ENCODE peak calls at places on chromosome 18, in nine cellular contexts. B is DND-41, M is MM.1S, Z is stomach, P is OCI-LY7, L is tibial artery, Y is fibroblast of lung, S is GM23248, T is right atrium auricular region. O is an unnamed sample.
A peak's percentile ranks its signal among the peaks of the same experiment; 100 is the strongest.

GRCh38 chr18:43620936-43621335 is 343.6 kb upstream of the SYT4 start:
- DNase-seq in L (no peak), M (peak; percentile 42), B (no peak), T (no peak), Z (no peak), Y (peak; percentile 16), P (peak; percentile 12), S (peak; percentile 50), O (peak; percentile 16)

GRCh38 chr18:2932247-2933181 is 80.4 kb downstream of the LPIN2 start:
- DNase-seq in M (peak; percentile 69), P (peak; percentile 81), T (no peak), L (no peak), Y (peak; percentile 45), Z (no peak), B (peak; percentile 41), S (peak; percentile 77), O (peak; percentile 11)

GRCh38 chr18:44507729-44508325 is 172.9 kb upstream of the SETBP1 start:
- DNase-seq in M (no peak), Z (no peak), P (peak; percentile 1), B (peak; percentile 86), L (peak; percentile 45), T (no peak), Y (no peak), S (no peak), O (no peak)

GRCh38 chr18:25279133-25279532 is 72.8 kb downstream of the ZNF521 start:
- DNase-seq in L (no peak), P (no peak), S (peak; percentile 55), M (no peak), B (no peak), T (no peak), Y (peak; percentile 42), Z (no peak), O (no peak)

GRCh38 chr18:77042583-77042982 is 90.0 kb downstream of the MBP start:
- DNase-seq in L (no peak), B (no peak), T (no peak), M (no peak), S (no peak), Z (no peak), P (no peak), Y (no peak), O (no peak)

GRCh38 chr18:50981381-50981780 is 13.5 kb downstream of the ELAC1 start:
- DNase-seq in P (no peak), Z (no peak), S (no peak), B (no peak), Y (peak; percentile 59), T (no peak), M (no peak), L (no peak), O (no peak)

GRCh38 chr18:8455661-8456614 is 153.3 kb upstream of the RAB12 start:
- DNase-seq in M (no peak), S (no peak), B (no peak), Z (no peak), P (no peak), Y (no peak), L (no peak), T (no peak), O (no peak)

GRCh38 chr18:7592305-7593071 is 25.4 kb downstream of the PTPRM start:
- DNase-seq in S (no peak), L (no peak), T (no peak), M (no peak), Y (no peak), B (no peak), Z (no peak), P (no peak), O (no peak)

GRCh38 chr18:55763298-55763697 is 175.3 kb upstream of the TCF4 start:
- DNase-seq in L (no peak), S (peak; percentile 60), P (no peak), Z (no peak), Y (peak; percentile 91), M (no peak), B (no peak), T (no peak), O (no peak)

GRCh38 chr18:55763805-55764204 is 175.8 kb upstream of the TCF4 start:
- DNase-seq in Z (no peak), T (no peak), P (no peak), B (no peak), S (no peak), M (no peak), Y (peak; percentile 35), L (no peak), O (no peak)

GRCh38 chr18:55768255-55768654 is 180.3 kb upstream of the TCF4 start:
- DNase-seq in P (no peak), L (no peak), T (no peak), Z (no peak), Y (peak; percentile 25), B (no peak), S (no peak), M (no peak), O (peak; percentile 78)

GRCh38 chr18:55762424-55762823 is 174.4 kb upstream of the TCF4 start:
- DNase-seq in L (no peak), S (no peak), M (no peak), Y (no peak), Z (no peak), B (no peak), P (no peak), T (no peak), O (no peak)

GRCh38 chr18:55764382-55764781 is 176.4 kb upstream of the TCF4 start:
- DNase-seq in Z (no peak), T (no peak), M (no peak), Y (no peak), B (no peak), S (no peak), P (no peak), L (no peak), O (no peak)
- H3K4me1 ChIP-seq in Z (no peaks in the 10 kb centered on the region), T (no peaks in the 10 kb centered on the region), M (no peaks in the 10 kb centered on the region), Y (no peaks in the 10 kb centered on the region), B (no peaks in the 10 kb centered on the region), S (peaks cover 6% of the 10 kb centered on the region), P (no peaks in the 10 kb centered on the region), L (no peaks in the 10 kb centered on the region), O (no peaks in the 10 kb centered on the region)

DNA sequence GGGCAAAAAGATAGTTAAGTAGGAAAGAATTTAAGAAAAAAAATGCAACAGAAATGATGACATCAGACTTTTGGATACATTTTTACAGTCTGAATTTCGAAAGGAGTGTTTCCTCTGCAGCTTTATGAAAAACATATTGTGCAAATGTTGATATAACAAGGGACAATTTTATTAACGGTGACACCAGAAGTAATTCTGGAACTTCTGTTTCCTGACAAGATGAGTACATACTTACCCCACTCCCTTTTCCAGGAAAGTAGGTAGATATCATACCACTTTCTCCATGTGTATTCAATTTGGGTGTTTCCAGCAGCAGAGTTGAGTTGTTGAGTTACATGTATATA is 369.6 kb downstream of the FBXO15 start:
- DNase-seq in S (peak; percentile 11), P (no peak), Y (no peak), B (no peak), M (no peak), Z (no peak), L (no peak), T (no peak), O (no peak)
- H3K4me1 ChIP-seq in S (no peaks in the 10 kb centered on the region), P (no peaks in the 10 kb centered on the region), Y (no peaks in the 10 kb centered on the region), B (peaks cover 28% of the 10 kb centered on the region), M (no peaks in the 10 kb centered on the region), Z (no peaks in the 10 kb centered on the region), L (no peaks in the 10 kb centered on the region), T (no peaks in the 10 kb centered on the region), O (no peaks in the 10 kb centered on the region)

GRCh38 chr18:62812242-62812641 is 96.9 kb downstream of the PHLPP1 start:
- DNase-seq in P (no peak), M (no peak), L (no peak), S (no peak), Z (no peak), B (no peak), Y (peak; percentile 43), T (no peak), O (no peak)

GRCh38 chr18:62810682-62811081 is 95.3 kb downstream of the PHLPP1 start:
- DNase-seq in Z (no peak), T (no peak), B (no peak), S (no peak), M (no peak), P (no peak), L (no peak), Y (no peak), O (no peak)

GRCh38 chr18:62809900-62810299 is 94.6 kb downstream of the PHLPP1 start:
- DNase-seq in T (no peak), L (no peak), Y (peak; percentile 13), P (no peak), M (no peak), Z (no peak), S (no peak), B (no peak), O (no peak)

GRCh38 chr18:62812891-62813290 is 97.5 kb downstream of the PHLPP1 start:
- DNase-seq in Z (no peak), S (no peak), Y (no peak), M (no peak), L (no peak), T (no peak), P (no peak), B (no peak), O (no peak)

DNA sequence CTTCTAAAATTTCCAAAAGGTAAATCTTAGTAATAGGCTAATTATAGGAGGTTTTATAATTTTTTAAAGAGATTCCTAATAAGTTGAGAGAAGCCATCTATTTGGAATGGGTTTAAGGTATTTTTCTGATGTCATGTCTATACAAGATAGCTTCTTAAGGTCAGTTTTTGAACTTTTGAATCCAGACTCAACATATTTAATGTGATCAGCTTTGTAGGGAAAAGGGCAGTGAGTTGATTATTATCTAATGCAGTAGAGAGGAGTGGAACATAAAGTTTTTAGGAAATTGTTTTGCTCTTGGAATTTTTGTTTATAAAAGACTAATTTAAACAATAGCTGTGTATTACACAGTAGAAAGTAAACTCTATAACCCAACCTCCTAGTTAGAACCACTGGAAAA is 96.3 kb downstream of the PHLPP1 start:
- DNase-seq in S (no peak), P (no peak), B (no peak), Y (no peak), M (no peak), L (no peak), Z (no peak), T (no peak), O (no peak)
- H3K4me1 ChIP-seq in S (peaks cover 16% of the 10 kb centered on the region), P (peaks cover 7% of the 10 kb centered on the region), B (peaks cover 5% of the 10 kb centered on the region), Y (no peaks in the 10 kb centered on the region), M (peaks cover 6% of the 10 kb centered on the region), L (peaks cover 24% of the 10 kb centered on the region), Z (no peaks in the 10 kb centered on the region), T (peaks cover 13% of the 10 kb centered on the region), O (peaks cover 2% of the 10 kb centered on the region)

GRCh38 chr18:58212274-58212673 is 168.2 kb downstream of the NEDD4L start:
- DNase-seq in Y (no peak), P (no peak), B (no peak), S (no peak), L (no peak), T (no peak), Z (no peak), M (no peak), O (no peak)

GRCh38 chr18:58211510-58211909 is 167.5 kb downstream of the NEDD4L start:
- DNase-seq in B (no peak), M (no peak), Y (no peak), P (no peak), T (no peak), L (no peak), S (no peak), Z (no peak), O (no peak)

GRCh38 chr18:58213931-58214431 is 170.0 kb downstream of the NEDD4L start:
- DNase-seq in Y (peak; percentile 80), P (no peak), Z (no peak), T (no peak), S (peak; percentile 64), M (no peak), B (no peak), L (no peak), O (no peak)

GRCh38 chr18:58215005-58215404 is 171.0 kb downstream of the NEDD4L start:
- DNase-seq in S (no peak), P (no peak), Z (no peak), L (no peak), T (no peak), B (no peak), Y (no peak), M (no peak), O (no peak)

DNA sequence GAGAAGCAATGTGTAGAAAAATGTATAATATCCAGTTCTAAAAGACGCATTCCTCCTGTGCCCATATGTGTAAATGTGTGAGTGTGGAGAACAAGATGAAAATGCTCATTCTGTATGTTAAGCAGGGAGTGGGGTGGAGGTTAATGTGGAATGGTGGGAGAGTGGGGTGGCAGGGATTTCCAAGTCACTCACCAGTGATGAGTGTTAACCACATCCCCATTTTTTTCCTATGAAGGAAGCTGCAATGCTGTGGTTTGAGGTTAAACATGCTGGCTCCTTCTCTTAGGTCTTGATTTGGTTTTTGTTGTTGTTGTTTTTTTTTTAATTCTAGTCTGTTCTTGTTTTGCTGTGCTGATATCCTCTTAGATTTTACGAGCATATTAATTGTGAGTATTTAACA is 169.4 kb downstream of the NEDD4L start:
- DNase-seq in M (no peak), Z (no peak), S (peak; percentile 93), T (no peak), B (no peak), P (no peak), L (no peak), Y (peak; percentile 97), O (no peak)
- H3K4me1 ChIP-seq in M (no peaks in the 10 kb centered on the region), Z (peaks cover 3% of the 10 kb centered on the region), S (peaks cover 68% of the 10 kb centered on the region), T (peaks cover 5% of the 10 kb centered on the region), B (peaks cover 13% of the 10 kb centered on the region), P (no peaks in the 10 kb centered on the region), L (peaks cover 4% of the 10 kb centered on the region), Y (peaks cover 26% of the 10 kb centered on the region), O (peaks cover 2% of the 10 kb centered on the region)